ENCODE peak calls at places on chromosomes 11 and 22, in four cellular contexts. One of them, this sample, is unnamed.

GRCh38 chr22:43136255-43136654 is 6.9 kb downstream of the MCAT start:
- DNase-seq in COR-L47: peak; percentile 20
- DNase-seq in ELF-1: peak; percentile 77
- DNase-seq in HS-5: no peak
- DNase-seq in this sample: no peak

GRCh38 chr11:58770627-58771457 is 39.1 kb upstream of the GLYAT start:
- DNase-seq in ELF-1: no peak
- DNase-seq in COR-L47: no peak
- DNase-seq in HS-5: peak; percentile 82
- DNase-seq in this sample: no peak

GRCh38 chr11:44781697-44782096 is 54.9 kb downstream of the TSPAN18 start:
- DNase-seq in COR-L47: no peak
- DNase-seq in HS-5: no peak
- DNase-seq in ELF-1: no peak
- DNase-seq in this sample: no peak

GRCh38 chr11:90594658-90595057 is 371.8 kb upstream of the CHORDC1 start:
- DNase-seq in COR-L47: no peak
- DNase-seq in ELF-1: no peak
- DNase-seq in HS-5: no peak
- DNase-seq in this sample: no peak

GRCh38 chr11:559020-559620 is 1.4 kb downstream of the LMNTD2 start:
- DNase-seq in COR-L47: no peak
- DNase-seq in HS-5: no peak
- DNase-seq in ELF-1: no peak
- DNase-seq in this sample: no peak

GRCh38 chr11:88280673-88281316 is 56.7 kb downstream of the CTSC start:
- DNase-seq in COR-L47: peak; percentile 16
- DNase-seq in HS-5: no peak
- DNase-seq in ELF-1: no peak
- DNase-seq in this sample: no peak

GRCh38 chr22:38543822-38544221 is 26.2 kb downstream of the DMC1 start:
- DNase-seq in COR-L47: no peak
- DNase-seq in HS-5: no peak
- DNase-seq in ELF-1: no peak
- DNase-seq in this sample: no peak

GRCh38 chr11:6327806-6328205 is 7.5 kb upstream of the CAVIN3 start:
- DNase-seq in ELF-1: no peak
- DNase-seq in HS-5: no peak
- DNase-seq in COR-L47: no peak
- DNase-seq in this sample: no peak

GRCh38 chr11:19939415-19939929 is 220.8 kb downstream of the DBX1 start:
- DNase-seq in ELF-1: no peak
- DNase-seq in HS-5: no peak
- DNase-seq in COR-L47: no peak
- DNase-seq in this sample: no peak

GRCh38 chr11:88695701-88696414 is 358.3 kb upstream of the CTSC start:
- DNase-seq in ELF-1: peak; percentile 5
- DNase-seq in COR-L47: no peak
- DNase-seq in HS-5: no peak
- DNase-seq in this sample: no peak

GRCh38 chr11:81059356-81059755 is 1618.5 kb upstream of the TENM4 start:
- DNase-seq in ELF-1: peak; percentile 11
- DNase-seq in COR-L47: no peak
- DNase-seq in HS-5: no peak
- DNase-seq in this sample: no peak

GRCh38 chr11:120715239-120715638 is 203.7 kb downstream of the GRIK4 start:
- DNase-seq in ELF-1: no peak
- DNase-seq in HS-5: no peak
- DNase-seq in COR-L47: peak; percentile 26
- DNase-seq in this sample: no peak

GRCh38 chr11:44726278-44727113 is at the start of gene TSPAN18:
- DNase-seq in HS-5: no peak
- DNase-seq in COR-L47: no peak
- DNase-seq in ELF-1: peak; percentile 94
- DNase-seq in this sample: no peak

GRCh38 chr11:97854357-97854756 is 1166.4 kb upstream of the CNTN5 start:
- DNase-seq in HS-5: no peak
- DNase-seq in COR-L47: no peak
- DNase-seq in ELF-1: no peak
- DNase-seq in this sample: no peak

GRCh38 chr11:111541209-111542061 is 915 bp downstream of the LAYN start:
- DNase-seq in ELF-1: peak; percentile 62
- DNase-seq in COR-L47: no peak
- DNase-seq in HS-5: no peak
- DNase-seq in this sample: peak; percentile 77

GRCh38 chr22:40728731-40729189 is 49.5 kb downstream of the MCHR1 start:
- DNase-seq in COR-L47: no peak
- DNase-seq in ELF-1: peak; percentile 79
- DNase-seq in HS-5: no peak
- DNase-seq in this sample: no peak

GRCh38 chr11:118618991-118619375 is 11.6 kb downstream of the PHLDB1 start:
- DNase-seq in HS-5: no peak
- DNase-seq in ELF-1: no peak
- DNase-seq in COR-L47: no peak
- DNase-seq in this sample: peak; percentile 67

GRCh38 chr22:50577697-50577986 is 585 bp downstream of the CPT1B start:
- DNase-seq in HS-5: no peak
- DNase-seq in ELF-1: no peak
- DNase-seq in COR-L47: no peak
- DNase-seq in this sample: no peak

GRCh38 chr22:35103756-35104155 is 37.8 kb downstream of the ISX start:
- DNase-seq in HS-5: no peak
- DNase-seq in COR-L47: no peak
- DNase-seq in ELF-1: peak; percentile 10
- DNase-seq in this sample: no peak

GRCh38 chr11:59706518-59707285 is 6.9 kb downstream of the OR10V1 start:
- DNase-seq in ELF-1: peak; percentile 29
- DNase-seq in HS-5: peak; percentile 88
- DNase-seq in COR-L47: no peak
- DNase-seq in this sample: peak; percentile 57

GRCh38 chr11:26331911-26332571 is at the start of gene ANO3:
- DNase-seq in COR-L47: peak; percentile 81
- DNase-seq in ELF-1: peak; percentile 95
- DNase-seq in HS-5: no peak
- DNase-seq in this sample: peak; percentile 17

GRCh38 chr11:96470521-96470920 is 80.7 kb downstream of the JRKL start:
- DNase-seq in HS-5: no peak
- DNase-seq in ELF-1: no peak
- DNase-seq in COR-L47: no peak
- DNase-seq in this sample: no peak

GRCh38 chr22:19184276-19184997 is 5.9 kb upstream of the SLC25A1 start:
- DNase-seq in ELF-1: no peak
- DNase-seq in COR-L47: no peak
- DNase-seq in HS-5: no peak
- DNase-seq in this sample: no peak

GRCh38 chr22:30015229-30015797 is 65.0 kb upstream of the HORMAD2 start:
- DNase-seq in ELF-1: no peak
- DNase-seq in COR-L47: no peak
- DNase-seq in HS-5: no peak
- DNase-seq in this sample: no peak

GRCh38 chr11:119194811-119195210 is 9.5 kb downstream of the NHERF4 start:
- DNase-seq in HS-5: no peak
- DNase-seq in COR-L47: no peak
- DNase-seq in ELF-1: no peak
- DNase-seq in this sample: no peak

GRCh38 chr11:68778205-68778604 is 26.9 kb upstream of the TESMIN start:
- DNase-seq in HS-5: no peak
- DNase-seq in ELF-1: no peak
- DNase-seq in COR-L47: no peak
- DNase-seq in this sample: no peak

This sample was measured in AG04449.